ENCODE peak calls at places on chromosomes 13 and 19, in six cellular contexts. One of them, this sample, is unnamed.

GRCh38 chr13:70415141-70415540 is 306.9 kb upstream of the KLHL1 start:
- DNase-seq in right atrium auricular region: no peak
- DNase-seq in SJSA1: no peak
- DNase-seq in colonic mucosa: no peak
- DNase-seq in CD4-positive, alpha-beta T cell: no peak
- DNase-seq in aorta: no peak
- DNase-seq in this sample: no peak

GRCh38 chr19:16673226-16673625 is 12.3 kb downstream of the TMEM38A start:
- DNase-seq in right atrium auricular region: no peak
- DNase-seq in SJSA1: no peak
- DNase-seq in colonic mucosa: no peak
- DNase-seq in CD4-positive, alpha-beta T cell: no peak
- DNase-seq in aorta: no peak
- DNase-seq in this sample: no peak

GRCh38 chr13:53732664-53733063 is 704.1 kb downstream of the OLFM4 start:
- DNase-seq in right atrium auricular region: no peak
- DNase-seq in SJSA1: no peak
- DNase-seq in colonic mucosa: no peak
- DNase-seq in CD4-positive, alpha-beta T cell: no peak
- DNase-seq in aorta: no peak
- DNase-seq in this sample: no peak

GRCh38 chr13:73681779-73682178 is 452.4 kb downstream of the KLF12 start:
- DNase-seq in right atrium auricular region: no peak
- DNase-seq in SJSA1: no peak
- DNase-seq in colonic mucosa: no peak
- DNase-seq in CD4-positive, alpha-beta T cell: no peak
- DNase-seq in aorta: no peak
- DNase-seq in this sample: no peak

GRCh38 chr13:77460195-77460594 is 75.3 kb upstream of the SCEL start:
- DNase-seq in right atrium auricular region: peak
- DNase-seq in SJSA1: no peak
- DNase-seq in colonic mucosa: no peak
- DNase-seq in CD4-positive, alpha-beta T cell: no peak
- DNase-seq in aorta: peak
- DNase-seq in this sample: no peak

GRCh38 chr19:47742636-47743035 is 2.7 kb upstream of the NOP53 start:
- DNase-seq in right atrium auricular region: no peak
- DNase-seq in SJSA1: no peak
- DNase-seq in colonic mucosa: no peak
- DNase-seq in CD4-positive, alpha-beta T cell: no peak
- DNase-seq in aorta: no peak
- DNase-seq in this sample: no peak

GRCh38 chr19:14520543-14520942 is 2.3 kb upstream of the DNAJB1 start:
- DNase-seq in right atrium auricular region: no peak
- DNase-seq in SJSA1: no peak
- DNase-seq in colonic mucosa: no peak
- DNase-seq in CD4-positive, alpha-beta T cell: no peak
- DNase-seq in aorta: no peak
- DNase-seq in this sample: no peak

GRCh38 chr13:43057653-43058317 is 34.4 kb downstream of the DNAJC15 start:
- DNase-seq in right atrium auricular region: no peak
- DNase-seq in SJSA1: peak
- DNase-seq in colonic mucosa: no peak
- DNase-seq in CD4-positive, alpha-beta T cell: peak
- DNase-seq in aorta: no peak
- DNase-seq in this sample: no peak

GRCh38 chr19:47036233-47036651 is 12.2 kb downstream of the TMEM160 start:
- DNase-seq in right atrium auricular region: no peak
- DNase-seq in SJSA1: no peak
- DNase-seq in colonic mucosa: peak
- DNase-seq in CD4-positive, alpha-beta T cell: no peak
- DNase-seq in aorta: no peak
- DNase-seq in this sample: no peak

GRCh38 chr13:74040200-74040599 is 94.0 kb downstream of the KLF12 start:
- DNase-seq in right atrium auricular region: no peak
- DNase-seq in SJSA1: peak
- DNase-seq in colonic mucosa: peak
- DNase-seq in CD4-positive, alpha-beta T cell: no peak
- DNase-seq in aorta: no peak
- DNase-seq in this sample: no peak

GRCh38 chr13:49322702-49323101 is 75.0 kb downstream of the CDADC1 start:
- DNase-seq in right atrium auricular region: no peak
- DNase-seq in SJSA1: no peak
- DNase-seq in colonic mucosa: no peak
- DNase-seq in CD4-positive, alpha-beta T cell: no peak
- DNase-seq in aorta: no peak
- DNase-seq in this sample: no peak

GRCh38 chr19:40355975-40356680 is 7.6 kb downstream of the PLD3 start:
- DNase-seq in right atrium auricular region: no peak
- DNase-seq in SJSA1: no peak
- DNase-seq in colonic mucosa: no peak
- DNase-seq in CD4-positive, alpha-beta T cell: no peak
- DNase-seq in aorta: no peak
- DNase-seq in this sample: no peak

GRCh38 chr13:93777504-93777903 is 550.9 kb downstream of the GPC6 start:
- DNase-seq in right atrium auricular region: no peak
- DNase-seq in SJSA1: no peak
- DNase-seq in colonic mucosa: no peak
- DNase-seq in CD4-positive, alpha-beta T cell: no peak
- DNase-seq in aorta: no peak
- DNase-seq in this sample: no peak

GRCh38 chr13:110138700-110139036 is 168.3 kb downstream of the COL4A1 start:
- DNase-seq in right atrium auricular region: peak
- DNase-seq in SJSA1: no peak
- DNase-seq in colonic mucosa: no peak
- DNase-seq in CD4-positive, alpha-beta T cell: no peak
- DNase-seq in aorta: no peak
- DNase-seq in this sample: no peak

GRCh38 chr19:46573679-46574522 is 27.2 kb upstream of the CALM3 start:
- DNase-seq in right atrium auricular region: no peak
- DNase-seq in SJSA1: no peak
- DNase-seq in colonic mucosa: no peak
- DNase-seq in CD4-positive, alpha-beta T cell: no peak
- DNase-seq in aorta: no peak
- DNase-seq in this sample: no peak

GRCh38 chr19:54179921-54180452 is 7.0 kb upstream of the TMC4 start:
- DNase-seq in right atrium auricular region: no peak
- DNase-seq in SJSA1: no peak
- DNase-seq in colonic mucosa: peak
- DNase-seq in CD4-positive, alpha-beta T cell: no peak
- DNase-seq in aorta: peak
- DNase-seq in this sample: peak

GRCh38 chr19:21022996-21023395 is 2.5 kb downstream of the ZNF430 start:
- DNase-seq in right atrium auricular region: no peak
- DNase-seq in SJSA1: no peak
- DNase-seq in colonic mucosa: no peak
- DNase-seq in CD4-positive, alpha-beta T cell: no peak
- DNase-seq in aorta: no peak
- DNase-seq in this sample: no peak

GRCh38 chr13:27968316-27969072 is 621 bp downstream of the CDX2 start:
- DNase-seq in right atrium auricular region: no peak
- DNase-seq in SJSA1: no peak
- DNase-seq in colonic mucosa: peak
- DNase-seq in CD4-positive, alpha-beta T cell: no peak
- DNase-seq in aorta: no peak
- DNase-seq in this sample: no peak

GRCh38 chr13:113562866-113563265 is 21.7 kb upstream of the TFDP1 start:
- DNase-seq in right atrium auricular region: no peak
- DNase-seq in SJSA1: peak
- DNase-seq in colonic mucosa: peak
- DNase-seq in CD4-positive, alpha-beta T cell: no peak
- DNase-seq in aorta: no peak
- DNase-seq in this sample: no peak

GRCh38 chr13:113337976-113338375 is 26.0 kb downstream of the GRTP1 start:
- DNase-seq in right atrium auricular region: no peak
- DNase-seq in SJSA1: no peak
- DNase-seq in colonic mucosa: no peak
- DNase-seq in CD4-positive, alpha-beta T cell: no peak
- DNase-seq in aorta: no peak
- DNase-seq in this sample: no peak

GRCh38 chr13:48778551-48779088 is 124.9 kb downstream of the CYSLTR2 start:
- DNase-seq in right atrium auricular region: no peak
- DNase-seq in SJSA1: no peak
- DNase-seq in colonic mucosa: no peak
- DNase-seq in CD4-positive, alpha-beta T cell: no peak
- DNase-seq in aorta: no peak
- DNase-seq in this sample: no peak

GRCh38 chr19:44748426-44749254 is at the start of gene BCL3:
- DNase-seq in right atrium auricular region: no peak
- DNase-seq in SJSA1: peak
- DNase-seq in colonic mucosa: peak
- DNase-seq in CD4-positive, alpha-beta T cell: peak
- DNase-seq in aorta: peak
- DNase-seq in this sample: no peak

GRCh38 chr19:33290082-33290815 is 12.1 kb downstream of the CEBPA start:
- DNase-seq in right atrium auricular region: no peak
- DNase-seq in SJSA1: no peak
- DNase-seq in colonic mucosa: peak
- DNase-seq in CD4-positive, alpha-beta T cell: no peak
- DNase-seq in aorta: peak
- DNase-seq in this sample: no peak

GRCh38 chr13:30133554-30133912 is 173.8 kb downstream of the KATNAL1 start:
- DNase-seq in right atrium auricular region: no peak
- DNase-seq in SJSA1: no peak
- DNase-seq in colonic mucosa: peak
- DNase-seq in CD4-positive, alpha-beta T cell: no peak
- DNase-seq in aorta: no peak
- DNase-seq in this sample: no peak

GRCh38 chr19:4177146-4177545 is 5.2 kb downstream of the SIRT6 start:
- DNase-seq in right atrium auricular region: no peak
- DNase-seq in SJSA1: no peak
- DNase-seq in colonic mucosa: no peak
- DNase-seq in CD4-positive, alpha-beta T cell: no peak
- DNase-seq in aorta: no peak
- DNase-seq in this sample: no peak
- H3K27ac ChIP-seq in right atrium auricular region: no peak
- H3K27ac ChIP-seq in SJSA1: no peak
- H3K27ac ChIP-seq in colonic mucosa: no peak
- H3K27ac ChIP-seq in CD4-positive, alpha-beta T cell: no peak
- H3K27ac ChIP-seq in aorta: no peak
- H3K27ac ChIP-seq in this sample: no peak

DNA sequence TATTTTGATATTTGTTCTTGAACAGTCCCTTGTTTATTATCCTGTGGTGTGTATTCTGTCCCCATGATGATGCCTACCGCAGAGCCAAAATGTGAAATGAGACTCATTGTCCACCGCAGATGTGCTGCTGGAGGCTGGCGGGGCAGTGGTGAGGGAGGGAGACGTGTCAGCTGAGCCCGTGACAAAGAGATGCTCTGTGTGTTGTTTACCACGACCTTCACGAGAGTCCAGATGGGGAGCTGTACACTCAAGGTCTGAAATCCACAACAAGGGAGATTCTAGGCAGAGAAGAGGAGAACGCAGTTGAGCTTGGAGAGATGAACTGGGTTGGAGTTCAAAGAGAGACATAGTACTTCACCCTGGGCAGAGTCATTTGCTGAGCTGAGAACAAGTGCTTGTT is 20.8 kb upstream of the AMER2 start:
- DNase-seq in right atrium auricular region: no peak
- DNase-seq in SJSA1: no peak
- DNase-seq in colonic mucosa: no peak
- DNase-seq in CD4-positive, alpha-beta T cell: no peak
- DNase-seq in aorta: no peak
- DNase-seq in this sample: peak
- H3K27ac ChIP-seq in right atrium auricular region: no peak
- H3K27ac ChIP-seq in SJSA1: no peak
- H3K27ac ChIP-seq in colonic mucosa: no peak
- H3K27ac ChIP-seq in CD4-positive, alpha-beta T cell: no peak
- H3K27ac ChIP-seq in aorta: no peak
- H3K27ac ChIP-seq in this sample: peak

GRCh38 chr13:98957731-98958442 is 20.0 kb downstream of the DOCK9 start:
- DNase-seq in right atrium auricular region: no peak
- DNase-seq in SJSA1: peak
- DNase-seq in colonic mucosa: no peak
- DNase-seq in CD4-positive, alpha-beta T cell: no peak
- DNase-seq in aorta: no peak
- DNase-seq in this sample: no peak
- H3K27ac ChIP-seq in right atrium auricular region: no peak
- H3K27ac ChIP-seq in SJSA1: no peak
- H3K27ac ChIP-seq in colonic mucosa: no peak
- H3K27ac ChIP-seq in CD4-positive, alpha-beta T cell: no peak
- H3K27ac ChIP-seq in aorta: no peak
- H3K27ac ChIP-seq in this sample: peak

GRCh38 chr13:33274264-33274663 is 11.3 kb downstream of the STARD13 start:
- DNase-seq in right atrium auricular region: no peak
- DNase-seq in SJSA1: no peak
- DNase-seq in colonic mucosa: no peak
- DNase-seq in CD4-positive, alpha-beta T cell: no peak
- DNase-seq in aorta: no peak
- DNase-seq in this sample: no peak

GRCh38 chr13:33272531-33273124 is 12.9 kb downstream of the STARD13 start:
- DNase-seq in right atrium auricular region: no peak
- DNase-seq in SJSA1: no peak
- DNase-seq in colonic mucosa: peak
- DNase-seq in CD4-positive, alpha-beta T cell: no peak
- DNase-seq in aorta: no peak
- DNase-seq in this sample: no peak

GRCh38 chr13:33275916-33276315 is 9.6 kb downstream of the STARD13 start:
- DNase-seq in right atrium auricular region: no peak
- DNase-seq in SJSA1: no peak
- DNase-seq in colonic mucosa: no peak
- DNase-seq in CD4-positive, alpha-beta T cell: no peak
- DNase-seq in aorta: no peak
- DNase-seq in this sample: no peak

GRCh38 chr13:33271759-33272158 is 13.8 kb downstream of the STARD13 start:
- DNase-seq in right atrium auricular region: no peak
- DNase-seq in SJSA1: no peak
- DNase-seq in colonic mucosa: no peak
- DNase-seq in CD4-positive, alpha-beta T cell: no peak
- DNase-seq in aorta: no peak
- DNase-seq in this sample: no peak

GRCh38 chr13:33270906-33271538 is 14.5 kb downstream of the STARD13 start:
- DNase-seq in right atrium auricular region: no peak
- DNase-seq in SJSA1: no peak
- DNase-seq in colonic mucosa: no peak
- DNase-seq in CD4-positive, alpha-beta T cell: no peak
- DNase-seq in aorta: no peak
- DNase-seq in this sample: no peak
- H3K27ac ChIP-seq in right atrium auricular region: peak
- H3K27ac ChIP-seq in SJSA1: no peak
- H3K27ac ChIP-seq in colonic mucosa: peak
- H3K27ac ChIP-seq in CD4-positive, alpha-beta T cell: no peak
- H3K27ac ChIP-seq in aorta: no peak
- H3K27ac ChIP-seq in this sample: peak

GRCh38 chr19:17764348-17764747 is 13.1 kb downstream of the FCHO1 start:
- DNase-seq in right atrium auricular region: no peak
- DNase-seq in SJSA1: no peak
- DNase-seq in colonic mucosa: no peak
- DNase-seq in CD4-positive, alpha-beta T cell: no peak
- DNase-seq in aorta: no peak
- DNase-seq in this sample: no peak

GRCh38 chr19:17767559-17767958 is 16.3 kb downstream of the FCHO1 start:
- DNase-seq in right atrium auricular region: no peak
- DNase-seq in SJSA1: no peak
- DNase-seq in colonic mucosa: no peak
- DNase-seq in CD4-positive, alpha-beta T cell: no peak
- DNase-seq in aorta: no peak
- DNase-seq in this sample: no peak

GRCh38 chr19:17765069-17765618 is 13.9 kb downstream of the FCHO1 start:
- DNase-seq in right atrium auricular region: peak
- DNase-seq in SJSA1: no peak
- DNase-seq in colonic mucosa: peak
- DNase-seq in CD4-positive, alpha-beta T cell: no peak
- DNase-seq in aorta: peak
- DNase-seq in this sample: no peak

GRCh38 chr19:17762505-17763229 is 11.4 kb downstream of the FCHO1 start:
- DNase-seq in right atrium auricular region: no peak
- DNase-seq in SJSA1: peak
- DNase-seq in colonic mucosa: peak
- DNase-seq in CD4-positive, alpha-beta T cell: no peak
- DNase-seq in aorta: peak
- DNase-seq in this sample: peak

GRCh38 chr19:17766543-17767131 is 15.4 kb downstream of the FCHO1 start:
- DNase-seq in right atrium auricular region: peak
- DNase-seq in SJSA1: peak
- DNase-seq in colonic mucosa: peak
- DNase-seq in CD4-positive, alpha-beta T cell: no peak
- DNase-seq in aorta: peak
- DNase-seq in this sample: peak
- H3K27ac ChIP-seq in right atrium auricular region: no peak
- H3K27ac ChIP-seq in SJSA1: no peak
- H3K27ac ChIP-seq in colonic mucosa: peak
- H3K27ac ChIP-seq in CD4-positive, alpha-beta T cell: no peak
- H3K27ac ChIP-seq in aorta: no peak
- H3K27ac ChIP-seq in this sample: peak